ENCODE peak calls at places on chromosomes 5 and 9, in seven cellular contexts. X is sciatic nerve, K is hepatic stellate cell, V is EH, C is NCI-H1105, S is KBM-7, I is heart right ventricle. E is an unnamed sample.

GRCh38 chr5:178467261-178468195 is 122.7 kb downstream of the COL23A1 start:
- DNase-seq in X (peak), K (peak), V (peak), C (no peak), S (peak), I (peak), E (peak)

GRCh38 chr9:35962126-35962906 is 4.4 kb upstream of the OR2S2 start:
- DNase-seq in X (no peak), K (peak), V (peak), C (no peak), S (no peak), I (peak), E (peak)

GRCh38 chr5:150021491-150022162 is 21.1 kb downstream of the HMGXB3 start:
- DNase-seq in X (no peak), K (no peak), V (peak), C (no peak), S (no peak), I (peak), E (no peak)

GRCh38 chr5:77957-78804 is 13.8 kb upstream of the PLEKHG4B start:
- DNase-seq in X (no peak), K (peak), V (peak), C (no peak), S (peak), I (peak), E (no peak)

GRCh38 chr9:114503009-114503408 is 2.3 kb downstream of the WHRN start:
- DNase-seq in X (no peak), K (no peak), V (no peak), C (peak), S (no peak), I (no peak), E (no peak)

GRCh38 chr9:75885652-75886051 is 4.8 kb upstream of the PCSK5 start:
- DNase-seq in X (no peak), K (no peak), V (peak), C (no peak), S (no peak), I (no peak), E (no peak)

GRCh38 chr9:129989740-129990139 is 53.2 kb downstream of the FNBP1 start:
- DNase-seq in X (no peak), K (no peak), V (peak), C (no peak), S (no peak), I (no peak), E (no peak)

GRCh38 chr5:141517902-141518610 is 29.2 kb downstream of the PCDHGC5 start:
- DNase-seq in X (no peak), K (peak), V (peak), C (no peak), S (no peak), I (no peak), E (no peak)

GRCh38 chr5:3542158-3542557 is 53.5 kb upstream of the IRX1 start:
- DNase-seq in X (no peak), K (no peak), V (no peak), C (no peak), S (no peak), I (no peak), E (no peak)

GRCh38 chr5:38420691-38421395 is 135.6 kb downstream of the LIFR start:
- DNase-seq in X (peak), K (peak), V (peak), C (peak), S (peak), I (peak), E (peak)

GRCh38 chr9:121393318-121393717 is 23.3 kb upstream of the STOM start:
- DNase-seq in X (no peak), K (no peak), V (peak), C (no peak), S (peak), I (no peak), E (no peak)

GRCh38 chr9:68690088-68690487 is 15.0 kb upstream of the PIP5K1B start:
- DNase-seq in X (no peak), K (no peak), V (no peak), C (no peak), S (no peak), I (peak), E (peak)

GRCh38 chr9:113737414-113738271 is 138.5 kb upstream of the ZNF618 start:
- DNase-seq in X (no peak), K (peak), V (peak), C (peak), S (peak), I (no peak), E (no peak)

GRCh38 chr9:35767458-35767857 is 13.4 kb upstream of the MSMP start:
- DNase-seq in X (no peak), K (no peak), V (no peak), C (no peak), S (no peak), I (no peak), E (no peak)